ENCODE peak calls at places on chromosomes 4 and X, in four cellular contexts. P is progenitor cell of endocrine pancreas, S is psoas muscle, C is hepatocyte. D is an unnamed sample.

GRCh38 chr4:498328-498919 is 532 bp downstream of the ZNF721 start:
- DNase-seq in P (no peak), S (no peak), C (no peak), D (peak; percentile 3)

GRCh38 chrX:331772-332495 is 13.3 kb upstream of the GTPBP6 start:
- DNase-seq in P (no peak), S (peak; percentile 54), C (no peak), D (no peak)

GRCh38 chr4:1285790-1286553 is 3.7 kb upstream of the MAEA start:
- DNase-seq in P (no peak), S (no peak), C (peak; percentile 77), D (no peak)

GRCh38 chr4:112185740-112186670 is 40.8 kb downstream of the FAM241A start:
- DNase-seq in P (no peak), S (no peak), C (peak; percentile 26), D (peak; percentile 42)

GRCh38 chr4:99917575-99917974 is 23.3 kb upstream of the LAMTOR3 start:
- DNase-seq in P (no peak), S (no peak), C (no peak), D (no peak)

GRCh38 chrX:15797707-15798106 is 7.4 kb downstream of the ZRSR2 start:
- DNase-seq in P (no peak), S (no peak), C (no peak), D (no peak)

GRCh38 chr4:88415982-88416381 is 37.3 kb downstream of the HERC6 start:
- DNase-seq in P (no peak), S (no peak), C (no peak), D (no peak)

GRCh38 chrX:96770315-96770714 is 85.7 kb downstream of the DIAPH2 start:
- DNase-seq in P (no peak), S (no peak), C (peak; percentile 36), D (peak; percentile 8)

GRCh38 chrX:125293792-125294780 is 25.6 kb upstream of the TEX13C start:
- DNase-seq in P (no peak), S (no peak), C (no peak), D (no peak)

D was measured in fibroblast of lung.